ENCODE peak calls at places on chromosomes 2 and 18, in ten cellular contexts. One of them, this sample, is unnamed.

GRCh38 chr2:75311993-75312392 is 112.7 kb upstream of the TACR1 start:
- DNase-seq in WERI-Rb-1: peak; percentile 35
- DNase-seq in A549: peak; percentile 32
- DNase-seq in nephron progenitor cell: no peak
- DNase-seq in AG09319: no peak
- DNase-seq in CD8-positive, alpha-beta T cell: no peak
- DNase-seq in B cell: peak; percentile 64
- DNase-seq in breast epithelium: no peak
- DNase-seq in brain microvascular endothelial cell: no peak
- DNase-seq in heart left ventricle: no peak
- DNase-seq in this sample: no peak

GRCh38 chr18:23992119-23992940 is 22.2 kb upstream of the TTC39C start:
- DNase-seq in WERI-Rb-1: no peak
- DNase-seq in A549: no peak
- DNase-seq in nephron progenitor cell: no peak
- DNase-seq in AG09319: no peak
- DNase-seq in CD8-positive, alpha-beta T cell: peak; percentile 74
- DNase-seq in B cell: no peak
- DNase-seq in breast epithelium: peak; percentile 79
- DNase-seq in brain microvascular endothelial cell: no peak
- DNase-seq in heart left ventricle: peak; percentile 58
- DNase-seq in this sample: no peak

GRCh38 chr2:186561467-186562208 is 28.2 kb upstream of the ITGAV start:
- DNase-seq in WERI-Rb-1: no peak
- DNase-seq in A549: peak; percentile 37
- DNase-seq in nephron progenitor cell: no peak
- DNase-seq in AG09319: no peak
- DNase-seq in CD8-positive, alpha-beta T cell: no peak
- DNase-seq in B cell: no peak
- DNase-seq in breast epithelium: no peak
- DNase-seq in brain microvascular endothelial cell: no peak
- DNase-seq in heart left ventricle: no peak
- DNase-seq in this sample: no peak

GRCh38 chr2:203432811-203433210 is 102.3 kb downstream of the RAPH1 start:
- DNase-seq in WERI-Rb-1: no peak
- DNase-seq in A549: no peak
- DNase-seq in nephron progenitor cell: no peak
- DNase-seq in AG09319: no peak
- DNase-seq in CD8-positive, alpha-beta T cell: no peak
- DNase-seq in B cell: no peak
- DNase-seq in breast epithelium: no peak
- DNase-seq in brain microvascular endothelial cell: no peak
- DNase-seq in heart left ventricle: no peak
- DNase-seq in this sample: no peak

GRCh38 chr2:238243496-238244076 is 3.7 kb upstream of the HES6 start:
- DNase-seq in WERI-Rb-1: no peak
- DNase-seq in A549: no peak
- DNase-seq in nephron progenitor cell: no peak
- DNase-seq in AG09319: no peak
- DNase-seq in CD8-positive, alpha-beta T cell: no peak
- DNase-seq in B cell: no peak
- DNase-seq in breast epithelium: peak; percentile 46
- DNase-seq in brain microvascular endothelial cell: no peak
- DNase-seq in heart left ventricle: no peak
- DNase-seq in this sample: no peak

GRCh38 chr2:237091779-237092436 is 6.2 kb downstream of the COPS8 start:
- DNase-seq in WERI-Rb-1: no peak
- DNase-seq in A549: no peak
- DNase-seq in nephron progenitor cell: no peak
- DNase-seq in AG09319: no peak
- DNase-seq in CD8-positive, alpha-beta T cell: no peak
- DNase-seq in B cell: no peak
- DNase-seq in breast epithelium: no peak
- DNase-seq in brain microvascular endothelial cell: peak; percentile 27
- DNase-seq in heart left ventricle: no peak
- DNase-seq in this sample: peak; percentile 90

GRCh38 chr18:68991281-68991680 is 193.4 kb downstream of the CCDC102B start:
- DNase-seq in WERI-Rb-1: no peak
- DNase-seq in A549: no peak
- DNase-seq in nephron progenitor cell: no peak
- DNase-seq in AG09319: no peak
- DNase-seq in CD8-positive, alpha-beta T cell: no peak
- DNase-seq in B cell: no peak
- DNase-seq in breast epithelium: no peak
- DNase-seq in brain microvascular endothelial cell: peak; percentile 43
- DNase-seq in heart left ventricle: no peak
- DNase-seq in this sample: peak; percentile 62

GRCh38 chr2:205496777-205497176 is 185.5 kb upstream of the NRP2 start:
- DNase-seq in WERI-Rb-1: no peak
- DNase-seq in A549: no peak
- DNase-seq in nephron progenitor cell: no peak
- DNase-seq in AG09319: peak; percentile 90
- DNase-seq in CD8-positive, alpha-beta T cell: no peak
- DNase-seq in B cell: no peak
- DNase-seq in breast epithelium: no peak
- DNase-seq in brain microvascular endothelial cell: peak; percentile 51
- DNase-seq in heart left ventricle: no peak
- DNase-seq in this sample: peak; percentile 76

GRCh38 chr18:46830633-46831032 is 73.8 kb upstream of the ST8SIA5 start:
- DNase-seq in WERI-Rb-1: no peak
- DNase-seq in A549: no peak
- DNase-seq in nephron progenitor cell: no peak
- DNase-seq in AG09319: no peak
- DNase-seq in CD8-positive, alpha-beta T cell: no peak
- DNase-seq in B cell: no peak
- DNase-seq in breast epithelium: no peak
- DNase-seq in brain microvascular endothelial cell: no peak
- DNase-seq in heart left ventricle: no peak
- DNase-seq in this sample: no peak

GRCh38 chr2:192645811-192646598 is 451.3 kb upstream of the TMEFF2 start:
- DNase-seq in WERI-Rb-1: no peak
- DNase-seq in A549: no peak
- DNase-seq in nephron progenitor cell: no peak
- DNase-seq in AG09319: no peak
- DNase-seq in CD8-positive, alpha-beta T cell: no peak
- DNase-seq in B cell: no peak
- DNase-seq in breast epithelium: no peak
- DNase-seq in brain microvascular endothelial cell: no peak
- DNase-seq in heart left ventricle: no peak
- DNase-seq in this sample: no peak

GRCh38 chr2:151575338-151575737 is 158.9 kb downstream of the NEB start:
- DNase-seq in WERI-Rb-1: no peak
- DNase-seq in A549: no peak
- DNase-seq in nephron progenitor cell: no peak
- DNase-seq in AG09319: no peak
- DNase-seq in CD8-positive, alpha-beta T cell: no peak
- DNase-seq in B cell: no peak
- DNase-seq in breast epithelium: no peak
- DNase-seq in brain microvascular endothelial cell: peak; percentile 52
- DNase-seq in heart left ventricle: no peak
- DNase-seq in this sample: peak; percentile 32

GRCh38 chr2:151577116-151577515 is 157.2 kb downstream of the NEB start:
- DNase-seq in WERI-Rb-1: no peak
- DNase-seq in A549: no peak
- DNase-seq in nephron progenitor cell: no peak
- DNase-seq in AG09319: no peak
- DNase-seq in CD8-positive, alpha-beta T cell: no peak
- DNase-seq in B cell: no peak
- DNase-seq in breast epithelium: no peak
- DNase-seq in brain microvascular endothelial cell: no peak
- DNase-seq in heart left ventricle: no peak
- DNase-seq in this sample: no peak

GRCh38 chr2:151570191-151570590 is 160.5 kb downstream of the RIF1 start:
- DNase-seq in WERI-Rb-1: no peak
- DNase-seq in A549: no peak
- DNase-seq in nephron progenitor cell: no peak
- DNase-seq in AG09319: no peak
- DNase-seq in CD8-positive, alpha-beta T cell: no peak
- DNase-seq in B cell: no peak
- DNase-seq in breast epithelium: no peak
- DNase-seq in brain microvascular endothelial cell: no peak
- DNase-seq in heart left ventricle: no peak
- DNase-seq in this sample: no peak

DNA sequence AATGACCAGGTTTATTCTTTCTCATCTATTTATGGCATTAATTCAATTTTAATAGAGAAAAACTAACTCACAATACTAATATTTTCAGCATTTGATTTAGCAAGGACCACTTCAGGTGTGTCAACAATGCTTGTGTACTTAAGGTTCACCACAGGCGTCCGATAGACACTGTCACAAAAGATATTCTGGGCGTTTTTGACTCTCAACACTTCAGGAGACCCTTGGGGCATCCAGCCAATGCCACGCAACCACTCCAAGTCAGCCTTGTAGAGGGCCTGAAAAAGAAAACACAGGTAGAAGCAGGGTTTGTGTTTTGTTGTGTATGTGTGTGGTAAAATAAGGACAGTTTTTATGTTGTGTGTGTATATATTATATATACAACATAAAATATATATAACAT is 158.2 kb downstream of the NEB start:
- DNase-seq in WERI-Rb-1: no peak
- DNase-seq in A549: no peak
- DNase-seq in nephron progenitor cell: no peak
- DNase-seq in AG09319: no peak
- DNase-seq in CD8-positive, alpha-beta T cell: no peak
- DNase-seq in B cell: no peak
- DNase-seq in breast epithelium: no peak
- DNase-seq in brain microvascular endothelial cell: no peak
- DNase-seq in heart left ventricle: no peak
- DNase-seq in this sample: no peak
- TF ChIP-seq CTCF in WERI-Rb-1: no peak
- TF ChIP-seq CTCF in A549: no peak
- TF ChIP-seq CTCF in nephron progenitor cell: no peak
- TF ChIP-seq CTCF in AG09319: no peak
- TF ChIP-seq CTCF in CD8-positive, alpha-beta T cell: no peak
- TF ChIP-seq CTCF in B cell: no peak
- TF ChIP-seq CTCF in breast epithelium: no peak
- TF ChIP-seq CTCF in brain microvascular endothelial cell: no peak
- TF ChIP-seq CTCF in heart left ventricle: no peak
- TF ChIP-seq CTCF in this sample: no peak

GRCh38 chr18:45285251-45285650 is 330.0 kb upstream of the SLC14A2 start:
- DNase-seq in WERI-Rb-1: no peak
- DNase-seq in A549: no peak
- DNase-seq in nephron progenitor cell: no peak
- DNase-seq in AG09319: no peak
- DNase-seq in CD8-positive, alpha-beta T cell: no peak
- DNase-seq in B cell: no peak
- DNase-seq in breast epithelium: no peak
- DNase-seq in brain microvascular endothelial cell: no peak
- DNase-seq in heart left ventricle: no peak
- DNase-seq in this sample: no peak

GRCh38 chr18:45284174-45284573 is 331.1 kb upstream of the SLC14A2 start:
- DNase-seq in WERI-Rb-1: no peak
- DNase-seq in A549: no peak
- DNase-seq in nephron progenitor cell: no peak
- DNase-seq in AG09319: no peak
- DNase-seq in CD8-positive, alpha-beta T cell: no peak
- DNase-seq in B cell: no peak
- DNase-seq in breast epithelium: no peak
- DNase-seq in brain microvascular endothelial cell: no peak
- DNase-seq in heart left ventricle: no peak
- DNase-seq in this sample: no peak

GRCh38 chr18:45280486-45281263 is 334.6 kb upstream of the SLC14A2 start:
- DNase-seq in WERI-Rb-1: no peak
- DNase-seq in A549: no peak
- DNase-seq in nephron progenitor cell: peak; percentile 4
- DNase-seq in AG09319: no peak
- DNase-seq in CD8-positive, alpha-beta T cell: no peak
- DNase-seq in B cell: no peak
- DNase-seq in breast epithelium: no peak
- DNase-seq in brain microvascular endothelial cell: no peak
- DNase-seq in heart left ventricle: no peak
- DNase-seq in this sample: no peak

GRCh38 chr18:45277870-45278269 is 337.4 kb upstream of the SLC14A2 start:
- DNase-seq in WERI-Rb-1: no peak
- DNase-seq in A549: no peak
- DNase-seq in nephron progenitor cell: no peak
- DNase-seq in AG09319: no peak
- DNase-seq in CD8-positive, alpha-beta T cell: no peak
- DNase-seq in B cell: no peak
- DNase-seq in breast epithelium: no peak
- DNase-seq in brain microvascular endothelial cell: no peak
- DNase-seq in heart left ventricle: no peak
- DNase-seq in this sample: no peak

DNA sequence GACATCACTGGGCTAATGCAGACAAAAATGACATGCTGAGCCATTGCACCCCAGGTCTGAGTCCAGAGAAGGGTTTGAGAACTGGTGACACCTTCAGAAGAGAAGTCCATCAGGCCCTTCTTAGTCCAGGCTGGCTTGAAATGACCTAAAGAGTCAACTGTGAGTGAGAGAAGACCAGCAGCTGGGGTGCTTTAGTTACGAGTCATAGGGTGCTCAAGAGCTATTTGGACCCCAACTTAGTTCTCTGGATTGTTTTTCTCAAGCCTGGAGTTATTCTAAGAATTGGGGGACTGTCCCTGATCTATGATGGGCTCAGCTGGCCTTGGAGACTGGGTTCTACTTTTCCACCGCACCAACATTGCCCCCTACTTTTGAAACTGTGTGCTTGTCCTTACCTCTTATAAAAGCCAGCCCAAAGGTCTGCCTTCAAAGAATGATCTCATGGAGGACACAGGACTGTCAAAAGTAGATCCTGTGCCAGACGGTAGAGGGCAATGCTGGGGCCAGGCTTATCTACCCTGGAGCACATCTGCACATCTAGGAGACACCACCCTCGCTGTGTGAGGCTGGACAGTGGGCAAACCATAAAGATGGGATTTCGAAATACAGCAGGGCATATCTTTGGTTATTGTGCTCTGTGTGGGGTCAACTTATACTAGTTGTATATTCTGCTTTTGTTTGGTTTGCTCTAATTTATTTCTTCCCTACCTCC is 333.0 kb upstream of the SLC14A2 start:
- DNase-seq in WERI-Rb-1: no peak
- DNase-seq in A549: peak; percentile 4
- DNase-seq in nephron progenitor cell: no peak
- DNase-seq in AG09319: no peak
- DNase-seq in CD8-positive, alpha-beta T cell: no peak
- DNase-seq in B cell: no peak
- DNase-seq in breast epithelium: no peak
- DNase-seq in brain microvascular endothelial cell: no peak
- DNase-seq in heart left ventricle: no peak
- DNase-seq in this sample: no peak
- TF ChIP-seq CTCF in WERI-Rb-1: peak; percentile 35
- TF ChIP-seq CTCF in A549: no peak
- TF ChIP-seq CTCF in nephron progenitor cell: no peak
- TF ChIP-seq CTCF in AG09319: no peak
- TF ChIP-seq CTCF in CD8-positive, alpha-beta T cell: no peak
- TF ChIP-seq CTCF in B cell: no peak
- TF ChIP-seq CTCF in breast epithelium: no peak
- TF ChIP-seq CTCF in brain microvascular endothelial cell: peak; percentile 20
- TF ChIP-seq CTCF in heart left ventricle: no peak
- TF ChIP-seq CTCF in this sample: no peak

GRCh38 chr2:100902833-100903405 is 83.0 kb downstream of the NPAS2 start:
- DNase-seq in WERI-Rb-1: no peak
- DNase-seq in A549: peak; percentile 94
- DNase-seq in nephron progenitor cell: no peak
- DNase-seq in AG09319: peak; percentile 81
- DNase-seq in CD8-positive, alpha-beta T cell: no peak
- DNase-seq in B cell: no peak
- DNase-seq in breast epithelium: no peak
- DNase-seq in brain microvascular endothelial cell: peak; percentile 92
- DNase-seq in heart left ventricle: peak; percentile 45
- DNase-seq in this sample: peak; percentile 78
- TF ChIP-seq CTCF in WERI-Rb-1: no peak
- TF ChIP-seq CTCF in A549: no peak
- TF ChIP-seq CTCF in nephron progenitor cell: no peak
- TF ChIP-seq CTCF in AG09319: peak; percentile 22
- TF ChIP-seq CTCF in CD8-positive, alpha-beta T cell: no peak
- TF ChIP-seq CTCF in B cell: no peak
- TF ChIP-seq CTCF in breast epithelium: no peak
- TF ChIP-seq CTCF in brain microvascular endothelial cell: peak; percentile 59
- TF ChIP-seq CTCF in heart left ventricle: no peak
- TF ChIP-seq CTCF in this sample: peak; percentile 36

GRCh38 chr2:86025229-86025820 is 80.4 kb downstream of the POLR1A start:
- DNase-seq in WERI-Rb-1: no peak
- DNase-seq in A549: peak; percentile 57
- DNase-seq in nephron progenitor cell: no peak
- DNase-seq in AG09319: no peak
- DNase-seq in CD8-positive, alpha-beta T cell: no peak
- DNase-seq in B cell: no peak
- DNase-seq in breast epithelium: no peak
- DNase-seq in brain microvascular endothelial cell: no peak
- DNase-seq in heart left ventricle: no peak
- DNase-seq in this sample: no peak
- TF ChIP-seq CTCF in WERI-Rb-1: peak; percentile 6
- TF ChIP-seq CTCF in A549: no peak
- TF ChIP-seq CTCF in nephron progenitor cell: no peak
- TF ChIP-seq CTCF in AG09319: no peak
- TF ChIP-seq CTCF in CD8-positive, alpha-beta T cell: no peak
- TF ChIP-seq CTCF in B cell: no peak
- TF ChIP-seq CTCF in breast epithelium: no peak
- TF ChIP-seq CTCF in brain microvascular endothelial cell: peak; percentile 48
- TF ChIP-seq CTCF in heart left ventricle: no peak
- TF ChIP-seq CTCF in this sample: no peak

This sample was measured in cardiac fibroblast.